ENCODE peak calls at places on chromosomes 4 and X, in ten cellular contexts. Y, X, E, N, D, Q, R, S, Z and V are unnamed samples.

GRCh38 chr4:19780871-19781270 is 470.8 kb upstream of the SLIT2 start:
- DNase-seq in Y (no peak), X (no peak), E (no peak), N (no peak), D (no peak), Q (no peak), R (no peak), S (no peak), Z (no peak), V (no peak)

GRCh38 chr4:114052227-114052626 is 72.8 kb upstream of the ARSJ start:
- DNase-seq in Y (no peak), X (no peak), E (peak; percentile 22), N (no peak), D (no peak), Q (no peak), R (no peak), S (no peak), Z (no peak), V (no peak)

GRCh38 chr4:166091914-166092510 is 219.0 kb downstream of the TLL1 start:
- DNase-seq in Y (no peak), X (no peak), E (no peak), N (peak; percentile 48), D (no peak), Q (no peak), R (peak; percentile 1), S (no peak), Z (no peak), V (peak; percentile 25)

GRCh38 chr4:72970756-72971155 is 98.8 kb downstream of the COX18 start:
- DNase-seq in Y (no peak), X (no peak), E (no peak), N (no peak), D (no peak), Q (no peak), R (no peak), S (no peak), Z (no peak), V (no peak)

GRCh38 chrX:79107891-79108718 is 36.4 kb upstream of the GPR174 start:
- DNase-seq in Y (no peak), X (no peak), E (no peak), N (no peak), D (no peak), Q (no peak), R (peak; percentile 79), S (no peak), Z (no peak), V (no peak)

GRCh38 chrX:78383594-78383993 is 56.2 kb upstream of the CYSLTR1 start:
- DNase-seq in Y (no peak), X (no peak), E (no peak), N (no peak), D (no peak), Q (no peak), R (no peak), S (no peak), Z (no peak), V (no peak)

GRCh38 chrX:102345916-102346315 is 93.9 kb downstream of the NXF2B start:
- DNase-seq in Y (peak; percentile 55), X (peak; percentile 78), E (peak; percentile 83), N (no peak), D (peak; percentile 79), Q (peak; percentile 71), R (peak; percentile 52), S (no peak), Z (no peak), V (peak; percentile 15)

GRCh38 chrX:4268676-4269075 is 555.2 kb upstream of the PRKX start:
- DNase-seq in Y (no peak), X (no peak), E (no peak), N (no peak), D (no peak), Q (no peak), R (no peak), S (no peak), Z (no peak), V (no peak)

GRCh38 chr4:153763404-153763803 is 3.6 kb upstream of the RNF175 start:
- DNase-seq in Y (no peak), X (no peak), E (no peak), N (no peak), D (no peak), Q (no peak), R (no peak), S (no peak), Z (no peak), V (no peak)

GRCh38 chrX:41824551-41824950 is 98.8 kb downstream of the CASK start:
- DNase-seq in Y (no peak), X (no peak), E (no peak), N (no peak), D (no peak), Q (no peak), R (no peak), S (no peak), Z (no peak), V (no peak)

GRCh38 chr4:71614626-71615025 is 169.3 kb downstream of the GC start:
- DNase-seq in Y (no peak), X (no peak), E (peak; percentile 26), N (no peak), D (no peak), Q (no peak), R (no peak), S (no peak), Z (no peak), V (no peak)